ENCODE peak calls at places on chromosomes 7 and 10, in seven cellular contexts. U is endodermal cell, Q is heart right ventricle, Y is stomach, V is neural progenitor cell, K is PC-9, F is psoas muscle. I is an unnamed sample. For H3K4me1 and H3K27me3, the result is how much of the 10 kb centered on the place peaks cover.

GRCh38 chr10:48507933-48508830 is 96.7 kb downstream of the ARHGAP22 start:
- DNase-seq in U (peak), Q (peak), Y (peak), V (no peak), K (peak), F (no peak), I (no peak)

GRCh38 chr10:132326925-132327324 is 5.1 kb upstream of the LRRC27 start:
- DNase-seq in U (no peak), Q (no peak), Y (no peak), V (no peak), K (no peak), F (no peak), I (no peak)

GRCh38 chr10:94076325-94076841 is 82.7 kb downstream of the PLCE1 start:
- DNase-seq in U (no peak), Q (peak), Y (no peak), V (peak), K (no peak), F (no peak), I (peak)

GRCh38 chr7:135349746-135350145 is 116.1 kb downstream of the STRA8 start:
- DNase-seq in U (no peak), Q (no peak), Y (no peak), V (no peak), K (no peak), F (no peak), I (no peak)

GRCh38 chr10:90398551-90398950 is 459.3 kb downstream of the HTR7 start:
- DNase-seq in U (no peak), Q (no peak), Y (no peak), V (no peak), K (no peak), F (no peak), I (no peak)

GRCh38 chr7:81005254-81005653 is 86.4 kb upstream of the SEMA3C start:
- DNase-seq in U (no peak), Q (no peak), Y (no peak), V (no peak), K (no peak), F (peak), I (no peak)

GRCh38 chr7:55476852-55477780 is 95.2 kb downstream of the VOPP1 start:
- DNase-seq in U (peak), Q (no peak), Y (no peak), V (no peak), K (no peak), F (no peak), I (no peak)

GRCh38 chr7:159008055-159008405 is 136.6 kb downstream of the VIPR2 start:
- DNase-seq in U (no peak), Q (no peak), Y (no peak), V (no peak), K (no peak), F (no peak), I (no peak)

GRCh38 chr7:113763226-113763625 is 155.6 kb downstream of the PPP1R3A start:
- DNase-seq in U (no peak), Q (no peak), Y (no peak), V (no peak), K (no peak), F (no peak), I (no peak)

GRCh38 chr7:101278461-101279292 is 33.8 kb upstream of the FIS1 start:
- DNase-seq in U (no peak), Q (no peak), Y (no peak), V (no peak), K (no peak), F (no peak), I (no peak)

GRCh38 chr10:87860156-87860795 is 3.1 kb downstream of the KLLN start:
- DNase-seq in U (peak), Q (peak), Y (no peak), V (peak), K (no peak), F (no peak), I (no peak)

GRCh38 chr10:131997366-131998049 is 15.8 kb upstream of the BNIP3 start:
- DNase-seq in U (peak), Q (peak), Y (peak), V (peak), K (peak), F (peak), I (peak)

GRCh38 chr7:100837099-100837836 is 9.9 kb upstream of the EPHB4 start:
- DNase-seq in U (peak), Q (peak), Y (peak), V (peak), K (peak), F (peak), I (peak)

GRCh38 chr10:32958085-32958991 is at the start of gene ITGB1:
- DNase-seq in U (peak), Q (peak), Y (peak), V (peak), K (peak), F (peak), I (peak)

GRCh38 chr10:3972460-3973366 is 187.7 kb upstream of the KLF6 start:
- DNase-seq in U (no peak), Q (no peak), Y (no peak), V (peak), K (no peak), F (no peak), I (no peak)

GRCh38 chr10:29189272-29189671 is 99.6 kb upstream of the LYZL1 start:
- DNase-seq in U (no peak), Q (peak), Y (no peak), V (no peak), K (no peak), F (no peak), I (no peak)

GRCh38 chr10:104233817-104234216 is 1.7 kb upstream of the CFAP43 start:
- DNase-seq in U (no peak), Q (no peak), Y (no peak), V (no peak), K (no peak), F (no peak), I (no peak)

GRCh38 chr7:105015631-105015965 is 1.6 kb downstream of the KMT2E start:
- DNase-seq in U (peak), Q (peak), Y (peak), V (peak), K (no peak), F (no peak), I (no peak)

GRCh38 chr7:127535546-127536425 is 49.6 kb downstream of the GCC1 start:
- DNase-seq in U (no peak), Q (no peak), Y (no peak), V (peak), K (no peak), F (no peak), I (no peak)

GRCh38 chr7:104207348-104207730 is 474 bp downstream of the ORC5 start:
- DNase-seq in U (no peak), Q (no peak), Y (no peak), V (peak), K (no peak), F (no peak), I (no peak)

GRCh38 chr10:17872191-17873091 is 63.3 kb downstream of the MRC1 start:
- DNase-seq in U (peak), Q (no peak), Y (no peak), V (peak), K (peak), F (no peak), I (no peak)

GRCh38 chr7:44977956-44978355 is 859 bp downstream of the MYO1G start:
- DNase-seq in U (no peak), Q (no peak), Y (peak), V (no peak), K (no peak), F (no peak), I (no peak)

GRCh38 chr10:124827474-124827873 is 25.9 kb downstream of the ABRAXAS2 start:
- DNase-seq in U (no peak), Q (no peak), Y (no peak), V (no peak), K (no peak), F (no peak), I (no peak)

GRCh38 chr10:127918570-127918969 is 11.7 kb downstream of the PTPRE start:
- DNase-seq in U (no peak), Q (no peak), Y (no peak), V (no peak), K (no peak), F (peak), I (no peak)

GRCh38 chr7:45136106-45137060 is 21.2 kb upstream of the RAMP3 start:
- DNase-seq in U (peak), Q (peak), Y (peak), V (peak), K (peak), F (no peak), I (no peak)

GRCh38 chr10:18532881-18533535 is 118.4 kb downstream of the NSUN6 start:
- DNase-seq in U (no peak), Q (no peak), Y (no peak), V (no peak), K (no peak), F (no peak), I (no peak)

GRCh38 chr10:118823256-118823907 is 68.6 kb upstream of the CACUL1 start:
- DNase-seq in U (no peak), Q (no peak), Y (no peak), V (no peak), K (no peak), F (no peak), I (no peak)

GRCh38 chr10:118832242-118832651 is 77.5 kb upstream of the CACUL1 start:
- DNase-seq in U (peak), Q (peak), Y (peak), V (no peak), K (no peak), F (peak), I (no peak)

GRCh38 chr10:118827466-118828155 is 72.8 kb upstream of the CACUL1 start:
- DNase-seq in U (peak), Q (no peak), Y (no peak), V (no peak), K (no peak), F (no peak), I (peak)
- H3K4me1 ChIP-seq in U (under half), Q (under half), Y (under half), V (under half), K (under half), F (under half), I (under half)

DNA sequence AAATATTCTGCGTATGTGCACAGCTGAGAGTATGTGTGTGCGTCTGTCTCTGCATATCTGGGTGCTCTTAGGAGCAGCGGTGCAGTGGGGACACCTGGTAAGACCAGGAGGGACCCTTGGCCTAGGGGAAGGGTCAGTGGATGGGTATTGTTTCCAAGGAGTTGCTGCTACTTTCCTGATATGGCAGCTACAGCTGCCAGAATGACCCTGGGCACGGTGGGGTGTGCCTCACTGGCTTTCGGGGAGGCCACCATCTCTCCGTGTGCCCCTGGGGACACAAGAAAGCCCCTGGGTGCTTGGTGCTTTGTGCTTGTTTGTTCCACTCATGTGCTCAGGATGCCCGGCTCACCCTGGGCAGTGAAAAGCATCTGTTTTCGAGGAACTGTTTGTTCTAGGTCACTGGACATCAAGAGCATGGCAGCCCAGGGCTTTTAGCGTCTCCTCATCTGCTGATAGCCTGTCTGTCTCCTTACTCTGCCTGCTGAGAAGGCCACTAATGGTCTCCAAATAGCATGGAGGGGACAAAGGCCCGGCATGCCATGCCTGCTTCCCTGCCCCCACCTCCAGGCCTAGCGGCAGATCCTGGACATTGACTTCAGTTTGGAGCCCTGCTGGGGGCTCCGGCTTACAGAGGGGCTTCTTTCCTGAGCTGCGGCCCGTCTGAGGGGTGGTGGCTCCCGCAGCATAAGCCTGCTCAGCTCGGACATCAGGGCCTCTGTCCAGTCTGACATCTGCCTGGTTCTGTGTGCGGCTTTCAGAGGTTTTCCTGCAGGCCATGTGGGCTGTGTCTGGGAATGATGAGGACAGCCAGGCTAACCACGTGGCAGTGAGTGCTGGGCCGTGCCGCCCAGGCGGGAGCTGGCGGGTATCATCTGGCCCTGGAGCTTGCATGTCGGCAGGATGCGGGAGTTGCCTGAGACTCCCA is 8.9 kb downstream of the PFKFB3 start:
- DNase-seq in U (peak), Q (no peak), Y (no peak), V (peak), K (no peak), F (peak), I (no peak)
- TF ChIP-seq CTCF in U (no peak), Q (no peak), Y (no peak), V (peak), K (no peak), F (no peak), I (no peak)

GRCh38 chr7:94042381-94042780 is 38.2 kb upstream of the BET1 start:
- DNase-seq in U (no peak), Q (no peak), Y (no peak), V (no peak), K (no peak), F (no peak), I (no peak)

GRCh38 chr7:94040254-94040653 is 36.1 kb upstream of the BET1 start:
- DNase-seq in U (no peak), Q (no peak), Y (no peak), V (peak), K (no peak), F (no peak), I (no peak)

GRCh38 chr7:94041529-94041928 is 37.4 kb upstream of the BET1 start:
- DNase-seq in U (no peak), Q (no peak), Y (no peak), V (no peak), K (peak), F (no peak), I (no peak)

GRCh38 chr7:94043299-94043698 is 39.1 kb upstream of the BET1 start:
- DNase-seq in U (no peak), Q (no peak), Y (no peak), V (no peak), K (no peak), F (no peak), I (no peak)

GRCh38 chr7:94039368-94040065 is 35.4 kb upstream of the BET1 start:
- DNase-seq in U (no peak), Q (no peak), Y (no peak), V (peak), K (no peak), F (no peak), I (no peak)
- H3K27me3 ChIP-seq in U (under half), Q (under half), Y (under half), V (under half), K (under half), F (under half), I (under half)

GRCh38 chr7:150994141-150994837 is 3.5 kb downstream of the NOS3 start:
- DNase-seq in U (peak), Q (peak), Y (no peak), V (no peak), K (no peak), F (no peak), I (no peak)

GRCh38 chr7:150992051-150992640 is 1.3 kb downstream of the NOS3 start:
- DNase-seq in U (no peak), Q (no peak), Y (no peak), V (no peak), K (no peak), F (no peak), I (no peak)

GRCh38 chr7:150993511-150993910 is 2.7 kb downstream of the NOS3 start:
- DNase-seq in U (peak), Q (peak), Y (no peak), V (peak), K (no peak), F (peak), I (no peak)

GRCh38 chr7:150994838-150995510 is 4.2 kb downstream of the NOS3 start:
- DNase-seq in U (peak), Q (no peak), Y (no peak), V (no peak), K (no peak), F (no peak), I (no peak)

GRCh38 chr7:150992833-150993302 is 2.1 kb downstream of the NOS3 start:
- DNase-seq in U (peak), Q (peak), Y (no peak), V (peak), K (no peak), F (no peak), I (no peak)
- H3K4me1 ChIP-seq in U (under half), Q (half or more), Y (under half), V (under half), K (under half), F (under half), I (under half)

GRCh38 chr7:138459300-138460175 is 521 bp upstream of the TRIM24 start:
- DNase-seq in U (peak), Q (peak), Y (peak), V (peak), K (peak), F (no peak), I (peak)
- TF ChIP-seq CTCF in U (peak), Q (peak), Y (no peak), V (peak), K (peak), F (peak), I (no peak)

GRCh38 chr7:155493744-155494538 is 36.0 kb downstream of the EN2 start:
- DNase-seq in U (no peak), Q (no peak), Y (no peak), V (no peak), K (no peak), F (no peak), I (no peak)
- H3K27me3 ChIP-seq in U (half or more), Q (under half), Y (half or more), V (half or more), K (half or more), F (under half), I (under half)

GRCh38 chr10:79242620-79243152 is 104.6 kb upstream of the PPIF start:
- DNase-seq in U (peak), Q (peak), Y (peak), V (peak), K (peak), F (peak), I (no peak)
- H3K4me1 ChIP-seq in U (under half), Q (half or more), Y (half or more), V (under half), K (under half), F (half or more), I (under half)

DNA sequence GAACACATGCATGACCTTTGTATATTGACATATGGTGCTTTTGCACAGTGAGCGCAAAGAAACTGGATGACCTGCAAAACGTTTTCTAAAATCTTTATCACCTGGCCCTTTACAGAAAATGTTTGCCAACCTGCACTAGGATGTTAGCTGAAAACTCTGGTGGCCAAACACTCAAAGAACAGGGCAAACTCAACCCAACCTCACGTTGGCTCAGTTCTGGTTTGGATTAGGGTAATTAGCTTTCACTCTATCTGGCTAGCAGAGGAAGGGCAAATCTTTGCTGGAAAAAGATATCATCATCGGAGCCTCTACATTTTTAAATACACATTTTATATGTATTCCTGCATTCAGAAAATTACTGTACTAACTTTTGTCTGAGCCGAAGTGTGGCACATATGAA is 688.9 kb downstream of the PHTF2 start:
- DNase-seq in U (no peak), Q (no peak), Y (no peak), V (no peak), K (no peak), F (no peak), I (no peak)
- TF ChIP-seq CTCF in U (no peak), Q (no peak), Y (no peak), V (no peak), K (no peak), F (no peak), I (no peak)

GRCh38 chr7:11176922-11177445 is 203.3 kb downstream of the PHF14 start:
- DNase-seq in U (no peak), Q (no peak), Y (no peak), V (no peak), K (no peak), F (no peak), I (no peak)

GRCh38 chr7:11185179-11185578 is 211.5 kb downstream of the PHF14 start:
- DNase-seq in U (no peak), Q (no peak), Y (no peak), V (no peak), K (no peak), F (no peak), I (no peak)

GRCh38 chr7:11177793-11178192 is 204.1 kb downstream of the PHF14 start:
- DNase-seq in U (no peak), Q (no peak), Y (no peak), V (no peak), K (no peak), F (no peak), I (no peak)

GRCh38 chr7:11182736-11183135 is 209.1 kb downstream of the PHF14 start:
- DNase-seq in U (no peak), Q (no peak), Y (no peak), V (no peak), K (no peak), F (no peak), I (no peak)

DNA sequence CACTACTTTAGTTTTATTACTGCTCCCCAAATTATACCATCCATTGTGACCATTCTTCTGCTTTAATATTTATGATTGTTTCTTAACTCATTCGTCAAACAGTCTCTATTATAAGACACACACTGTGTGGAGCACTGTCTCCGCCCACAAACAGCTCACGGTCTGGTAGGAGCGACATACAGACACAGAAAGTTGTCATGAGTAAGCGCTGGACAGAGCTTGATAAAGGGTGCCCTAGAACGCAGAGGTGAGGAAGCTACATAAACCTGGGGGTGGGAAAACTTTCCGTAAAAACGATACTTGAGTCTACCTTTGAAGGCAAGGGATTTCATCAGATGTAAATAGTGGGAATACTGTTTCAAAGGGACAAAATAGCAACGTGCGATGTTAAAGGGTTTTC is 207.9 kb downstream of the PHF14 start:
- DNase-seq in U (no peak), Q (no peak), Y (no peak), V (no peak), K (no peak), F (no peak), I (no peak)
- H3K27me3 ChIP-seq in U (under half), Q (under half), Y (under half), V (under half), K (under half), F (under half), I (under half)

DNA sequence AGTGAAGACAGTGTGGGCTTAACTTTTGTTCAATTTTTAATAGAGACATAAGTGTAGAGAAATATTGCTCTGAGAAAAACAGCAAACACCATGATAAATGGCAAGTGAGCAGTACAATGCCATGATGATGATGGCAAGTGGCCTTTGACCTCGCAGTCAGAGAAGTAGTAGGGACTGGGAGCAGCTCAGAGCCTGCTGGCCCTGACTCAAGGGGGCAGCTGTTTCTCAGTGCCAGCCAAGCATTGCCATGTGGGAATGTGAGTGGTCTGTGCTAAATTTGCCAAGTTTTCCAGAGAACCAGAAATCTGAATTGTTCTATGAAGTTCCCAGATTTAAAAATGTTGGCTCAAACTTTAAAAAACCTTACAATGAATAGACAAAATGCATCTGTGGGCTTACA is 187.9 kb downstream of the BICC1 start:
- DNase-seq in U (no peak), Q (no peak), Y (no peak), V (no peak), K (no peak), F (no peak), I (no peak)
- H3K4me1 ChIP-seq in U (under half), Q (under half), Y (under half), V (under half), K (under half), F (under half), I (under half)